ENCODE peak calls at places on chromosomes 7 and 10, in ten cellular contexts. One of them, this sample, is unnamed.

GRCh38 chr10:52334595-52334994 is 20.5 kb downstream of the DKK1 start:
- DNase-seq in lower lobe of right lung: no peak
- DNase-seq in NT2/D1: no peak
- DNase-seq in CD8-positive, alpha-beta T cell: no peak
- DNase-seq in left lung: no peak
- DNase-seq in adrenal gland: no peak
- DNase-seq in testis: no peak
- DNase-seq in endodermal cell: no peak
- DNase-seq in gastrocnemius medialis: no peak
- DNase-seq in CD4-positive, alpha-beta memory T cell: no peak
- DNase-seq in this sample: no peak

GRCh38 chr7:22663319-22663718 is 63.7 kb upstream of the IL6 start:
- DNase-seq in lower lobe of right lung: no peak
- DNase-seq in endodermal cell: no peak
- DNase-seq in NT2/D1: no peak
- DNase-seq in CD4-positive, alpha-beta memory T cell: no peak
- DNase-seq in adrenal gland: no peak
- DNase-seq in testis: no peak
- DNase-seq in left lung: no peak
- DNase-seq in CD8-positive, alpha-beta T cell: no peak
- DNase-seq in gastrocnemius medialis: no peak
- DNase-seq in this sample: no peak

GRCh38 chr10:62047960-62048383 is 146.5 kb downstream of the ARID5B start:
- DNase-seq in gastrocnemius medialis: peak; percentile 63
- DNase-seq in CD4-positive, alpha-beta memory T cell: no peak
- DNase-seq in adrenal gland: no peak
- DNase-seq in NT2/D1: no peak
- DNase-seq in testis: no peak
- DNase-seq in CD8-positive, alpha-beta T cell: peak; percentile 30
- DNase-seq in left lung: no peak
- DNase-seq in lower lobe of right lung: no peak
- DNase-seq in endodermal cell: no peak
- DNase-seq in this sample: no peak

GRCh38 chr7:80231719-80232118 is 97.1 kb downstream of the GNAI1 start:
- DNase-seq in lower lobe of right lung: no peak
- DNase-seq in left lung: no peak
- DNase-seq in adrenal gland: peak; percentile 7
- DNase-seq in NT2/D1: no peak
- DNase-seq in CD4-positive, alpha-beta memory T cell: no peak
- DNase-seq in testis: no peak
- DNase-seq in CD8-positive, alpha-beta T cell: no peak
- DNase-seq in gastrocnemius medialis: no peak
- DNase-seq in endodermal cell: no peak
- DNase-seq in this sample: no peak

GRCh38 chr7:116524609-116525297 is at the start of gene CAV1:
- DNase-seq in left lung: peak; percentile 78
- DNase-seq in CD4-positive, alpha-beta memory T cell: peak; percentile 30
- DNase-seq in adrenal gland: peak; percentile 37
- DNase-seq in gastrocnemius medialis: peak; percentile 58
- DNase-seq in endodermal cell: peak; percentile 93
- DNase-seq in NT2/D1: peak; percentile 59
- DNase-seq in CD8-positive, alpha-beta T cell: peak; percentile 42
- DNase-seq in lower lobe of right lung: peak; percentile 84
- DNase-seq in testis: peak; percentile 83
- DNase-seq in this sample: peak; percentile 39

GRCh38 chr10:6056411-6057135 is 5.6 kb downstream of the IL2RA start:
- DNase-seq in adrenal gland: no peak
- DNase-seq in NT2/D1: no peak
- DNase-seq in testis: no peak
- DNase-seq in gastrocnemius medialis: no peak
- DNase-seq in left lung: no peak
- DNase-seq in CD8-positive, alpha-beta T cell: no peak
- DNase-seq in endodermal cell: peak; percentile 29
- DNase-seq in lower lobe of right lung: no peak
- DNase-seq in CD4-positive, alpha-beta memory T cell: no peak
- DNase-seq in this sample: no peak

GRCh38 chr7:157022681-157023588 is 12.5 kb upstream of the MNX1 start:
- DNase-seq in NT2/D1: no peak
- DNase-seq in testis: no peak
- DNase-seq in endodermal cell: peak; percentile 77
- DNase-seq in CD8-positive, alpha-beta T cell: no peak
- DNase-seq in gastrocnemius medialis: no peak
- DNase-seq in adrenal gland: no peak
- DNase-seq in CD4-positive, alpha-beta memory T cell: no peak
- DNase-seq in left lung: peak; percentile 74
- DNase-seq in lower lobe of right lung: peak; percentile 88
- DNase-seq in this sample: no peak

GRCh38 chr7:73844131-73844547 is 1.8 kb upstream of the METTL27 start:
- DNase-seq in adrenal gland: no peak
- DNase-seq in CD8-positive, alpha-beta T cell: no peak
- DNase-seq in endodermal cell: no peak
- DNase-seq in gastrocnemius medialis: no peak
- DNase-seq in testis: no peak
- DNase-seq in CD4-positive, alpha-beta memory T cell: no peak
- DNase-seq in lower lobe of right lung: no peak
- DNase-seq in NT2/D1: no peak
- DNase-seq in left lung: no peak
- DNase-seq in this sample: no peak

GRCh38 chr10:98033515-98033914 is 3.1 kb upstream of the CRTAC1 start:
- DNase-seq in CD4-positive, alpha-beta memory T cell: no peak
- DNase-seq in adrenal gland: no peak
- DNase-seq in left lung: no peak
- DNase-seq in gastrocnemius medialis: no peak
- DNase-seq in endodermal cell: no peak
- DNase-seq in testis: no peak
- DNase-seq in lower lobe of right lung: no peak
- DNase-seq in CD8-positive, alpha-beta T cell: no peak
- DNase-seq in NT2/D1: no peak
- DNase-seq in this sample: no peak

GRCh38 chr7:55273186-55273980 is 91.8 kb upstream of the LANCL2 start:
- DNase-seq in NT2/D1: no peak
- DNase-seq in endodermal cell: no peak
- DNase-seq in left lung: no peak
- DNase-seq in CD8-positive, alpha-beta T cell: no peak
- DNase-seq in gastrocnemius medialis: no peak
- DNase-seq in adrenal gland: no peak
- DNase-seq in lower lobe of right lung: no peak
- DNase-seq in testis: no peak
- DNase-seq in CD4-positive, alpha-beta memory T cell: no peak
- DNase-seq in this sample: no peak

GRCh38 chr10:114244126-114244525 is 5.1 kb downstream of the VWA2 start:
- DNase-seq in testis: no peak
- DNase-seq in adrenal gland: no peak
- DNase-seq in left lung: no peak
- DNase-seq in gastrocnemius medialis: no peak
- DNase-seq in lower lobe of right lung: no peak
- DNase-seq in CD8-positive, alpha-beta T cell: no peak
- DNase-seq in endodermal cell: no peak
- DNase-seq in NT2/D1: no peak
- DNase-seq in CD4-positive, alpha-beta memory T cell: no peak
- DNase-seq in this sample: no peak

GRCh38 chr7:55032069-55032699 is 13.4 kb downstream of the EGFR start:
- DNase-seq in gastrocnemius medialis: no peak
- DNase-seq in left lung: no peak
- DNase-seq in NT2/D1: no peak
- DNase-seq in lower lobe of right lung: no peak
- DNase-seq in CD4-positive, alpha-beta memory T cell: no peak
- DNase-seq in CD8-positive, alpha-beta T cell: no peak
- DNase-seq in testis: no peak
- DNase-seq in endodermal cell: no peak
- DNase-seq in adrenal gland: no peak
- DNase-seq in this sample: no peak

GRCh38 chr10:12771956-12772355 is 229.6 kb downstream of the CCDC3 start:
- DNase-seq in CD8-positive, alpha-beta T cell: no peak
- DNase-seq in gastrocnemius medialis: no peak
- DNase-seq in testis: no peak
- DNase-seq in lower lobe of right lung: no peak
- DNase-seq in endodermal cell: no peak
- DNase-seq in adrenal gland: no peak
- DNase-seq in CD4-positive, alpha-beta memory T cell: no peak
- DNase-seq in NT2/D1: no peak
- DNase-seq in left lung: no peak
- DNase-seq in this sample: no peak

GRCh38 chr10:117217196-117217761 is 20.0 kb downstream of the KCNK18 start:
- DNase-seq in NT2/D1: no peak
- DNase-seq in testis: peak; percentile 29
- DNase-seq in CD4-positive, alpha-beta memory T cell: peak; percentile 14
- DNase-seq in gastrocnemius medialis: no peak
- DNase-seq in CD8-positive, alpha-beta T cell: peak; percentile 33
- DNase-seq in adrenal gland: no peak
- DNase-seq in endodermal cell: peak; percentile 85
- DNase-seq in lower lobe of right lung: no peak
- DNase-seq in left lung: no peak
- DNase-seq in this sample: peak; percentile 22

GRCh38 chr7:131254211-131254610 is 73.5 kb upstream of the MKLN1 start:
- DNase-seq in NT2/D1: no peak
- DNase-seq in endodermal cell: no peak
- DNase-seq in left lung: no peak
- DNase-seq in CD4-positive, alpha-beta memory T cell: no peak
- DNase-seq in testis: no peak
- DNase-seq in CD8-positive, alpha-beta T cell: no peak
- DNase-seq in gastrocnemius medialis: no peak
- DNase-seq in adrenal gland: no peak
- DNase-seq in lower lobe of right lung: no peak
- DNase-seq in this sample: no peak

GRCh38 chr10:126256864-126257263 is 131.4 kb downstream of the ADAM12 start:
- DNase-seq in CD4-positive, alpha-beta memory T cell: no peak
- DNase-seq in lower lobe of right lung: no peak
- DNase-seq in gastrocnemius medialis: no peak
- DNase-seq in CD8-positive, alpha-beta T cell: no peak
- DNase-seq in adrenal gland: no peak
- DNase-seq in left lung: no peak
- DNase-seq in NT2/D1: no peak
- DNase-seq in testis: no peak
- DNase-seq in endodermal cell: peak; percentile 61
- DNase-seq in this sample: no peak

GRCh38 chr10:126259883-126260282 is 128.4 kb downstream of the ADAM12 start:
- DNase-seq in CD4-positive, alpha-beta memory T cell: no peak
- DNase-seq in testis: no peak
- DNase-seq in CD8-positive, alpha-beta T cell: no peak
- DNase-seq in left lung: no peak
- DNase-seq in gastrocnemius medialis: no peak
- DNase-seq in lower lobe of right lung: no peak
- DNase-seq in adrenal gland: no peak
- DNase-seq in NT2/D1: no peak
- DNase-seq in endodermal cell: peak; percentile 22
- DNase-seq in this sample: no peak

GRCh38 chr10:126262971-126263370 is 125.3 kb downstream of the ADAM12 start:
- DNase-seq in NT2/D1: no peak
- DNase-seq in CD8-positive, alpha-beta T cell: no peak
- DNase-seq in gastrocnemius medialis: no peak
- DNase-seq in adrenal gland: no peak
- DNase-seq in lower lobe of right lung: no peak
- DNase-seq in left lung: no peak
- DNase-seq in CD4-positive, alpha-beta memory T cell: no peak
- DNase-seq in testis: no peak
- DNase-seq in endodermal cell: peak; percentile 44
- DNase-seq in this sample: no peak

GRCh38 chr10:126264089-126265018 is 123.9 kb downstream of the ADAM12 start:
- DNase-seq in gastrocnemius medialis: no peak
- DNase-seq in CD4-positive, alpha-beta memory T cell: no peak
- DNase-seq in lower lobe of right lung: no peak
- DNase-seq in adrenal gland: no peak
- DNase-seq in left lung: no peak
- DNase-seq in testis: no peak
- DNase-seq in endodermal cell: no peak
- DNase-seq in NT2/D1: no peak
- DNase-seq in CD8-positive, alpha-beta T cell: no peak
- DNase-seq in this sample: no peak

GRCh38 chr10:126262186-126262838 is 126.0 kb downstream of the ADAM12 start:
- DNase-seq in testis: no peak
- DNase-seq in left lung: no peak
- DNase-seq in NT2/D1: peak; percentile 25
- DNase-seq in CD8-positive, alpha-beta T cell: no peak
- DNase-seq in endodermal cell: peak; percentile 10
- DNase-seq in gastrocnemius medialis: no peak
- DNase-seq in adrenal gland: no peak
- DNase-seq in lower lobe of right lung: no peak
- DNase-seq in CD4-positive, alpha-beta memory T cell: no peak
- DNase-seq in this sample: no peak
- H3K9me3 ChIP-seq in testis: no peaks in the 10 kb centered on the region
- H3K9me3 ChIP-seq in left lung: no peaks in the 10 kb centered on the region
- H3K9me3 ChIP-seq in NT2/D1: peaks cover 5% of the 10 kb centered on the region
- H3K9me3 ChIP-seq in CD8-positive, alpha-beta T cell: no peaks in the 10 kb centered on the region
- H3K9me3 ChIP-seq in endodermal cell: no peaks in the 10 kb centered on the region
- H3K9me3 ChIP-seq in gastrocnemius medialis: no peaks in the 10 kb centered on the region
- H3K9me3 ChIP-seq in adrenal gland: no peaks in the 10 kb centered on the region
- H3K9me3 ChIP-seq in lower lobe of right lung: no peaks in the 10 kb centered on the region
- H3K9me3 ChIP-seq in CD4-positive, alpha-beta memory T cell: no peaks in the 10 kb centered on the region
- H3K9me3 ChIP-seq in this sample: no peaks in the 10 kb centered on the region

GRCh38 chr7:155637155-155637554 is 7.3 kb upstream of the RBM33 start:
- DNase-seq in NT2/D1: no peak
- DNase-seq in testis: no peak
- DNase-seq in CD4-positive, alpha-beta memory T cell: no peak
- DNase-seq in adrenal gland: no peak
- DNase-seq in left lung: no peak
- DNase-seq in CD8-positive, alpha-beta T cell: no peak
- DNase-seq in gastrocnemius medialis: no peak
- DNase-seq in endodermal cell: no peak
- DNase-seq in lower lobe of right lung: no peak
- DNase-seq in this sample: no peak
- H3K9me3 ChIP-seq in NT2/D1: peaks cover 31% of the 10 kb centered on the region
- H3K9me3 ChIP-seq in testis: no peaks in the 10 kb centered on the region
- H3K9me3 ChIP-seq in CD4-positive, alpha-beta memory T cell: no peaks in the 10 kb centered on the region
- H3K9me3 ChIP-seq in adrenal gland: no peaks in the 10 kb centered on the region
- H3K9me3 ChIP-seq in left lung: no peaks in the 10 kb centered on the region
- H3K9me3 ChIP-seq in CD8-positive, alpha-beta T cell: no peaks in the 10 kb centered on the region
- H3K9me3 ChIP-seq in gastrocnemius medialis: no peaks in the 10 kb centered on the region
- H3K9me3 ChIP-seq in endodermal cell: peaks cover 81% of the 10 kb centered on the region
- H3K9me3 ChIP-seq in lower lobe of right lung: peaks cover 7% of the 10 kb centered on the region
- H3K9me3 ChIP-seq in this sample: no peaks in the 10 kb centered on the region

GRCh38 chr7:158887594-158887993 is 31.2 kb downstream of the DYNC2I1 start:
- DNase-seq in left lung: no peak
- DNase-seq in NT2/D1: no peak
- DNase-seq in lower lobe of right lung: no peak
- DNase-seq in adrenal gland: no peak
- DNase-seq in CD8-positive, alpha-beta T cell: no peak
- DNase-seq in testis: no peak
- DNase-seq in gastrocnemius medialis: peak; percentile 49
- DNase-seq in CD4-positive, alpha-beta memory T cell: no peak
- DNase-seq in endodermal cell: no peak
- DNase-seq in this sample: no peak
- H3K9me3 ChIP-seq in left lung: no peaks in the 10 kb centered on the region
- H3K9me3 ChIP-seq in NT2/D1: no peaks in the 10 kb centered on the region
- H3K9me3 ChIP-seq in lower lobe of right lung: no peaks in the 10 kb centered on the region
- H3K9me3 ChIP-seq in adrenal gland: no peaks in the 10 kb centered on the region
- H3K9me3 ChIP-seq in CD8-positive, alpha-beta T cell: no peaks in the 10 kb centered on the region
- H3K9me3 ChIP-seq in testis: no peaks in the 10 kb centered on the region
- H3K9me3 ChIP-seq in gastrocnemius medialis: no peaks in the 10 kb centered on the region
- H3K9me3 ChIP-seq in CD4-positive, alpha-beta memory T cell: no peaks in the 10 kb centered on the region
- H3K9me3 ChIP-seq in endodermal cell: no peaks in the 10 kb centered on the region
- H3K9me3 ChIP-seq in this sample: no peaks in the 10 kb centered on the region

DNA sequence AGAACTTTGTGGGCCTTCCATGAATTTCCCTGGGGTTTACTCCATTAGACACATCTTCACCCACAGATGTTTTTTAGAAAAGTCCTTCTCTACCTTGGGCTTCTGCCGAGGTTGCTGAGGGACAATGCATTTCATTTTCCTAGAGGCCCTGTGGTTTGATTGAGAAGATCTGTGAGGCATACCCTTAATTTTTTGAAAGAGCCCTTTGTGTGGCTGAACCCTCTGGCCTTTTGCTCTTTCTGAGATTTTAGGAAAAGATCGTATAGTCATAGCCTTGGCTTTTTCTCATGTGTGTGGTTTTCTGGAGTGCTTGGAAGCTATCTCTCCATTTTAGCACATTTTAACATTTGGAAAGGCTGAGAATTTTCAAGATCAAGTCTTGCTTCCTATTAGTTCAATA is 119.8 kb upstream of the LYZL1 start:
- DNase-seq in CD4-positive, alpha-beta memory T cell: no peak
- DNase-seq in NT2/D1: no peak
- DNase-seq in lower lobe of right lung: no peak
- DNase-seq in endodermal cell: no peak
- DNase-seq in adrenal gland: no peak
- DNase-seq in left lung: no peak
- DNase-seq in testis: no peak
- DNase-seq in gastrocnemius medialis: no peak
- DNase-seq in CD8-positive, alpha-beta T cell: no peak
- DNase-seq in this sample: no peak
- H3K9me3 ChIP-seq in CD4-positive, alpha-beta memory T cell: no peaks in the 10 kb centered on the region
- H3K9me3 ChIP-seq in NT2/D1: peaks cover 58% of the 10 kb centered on the region
- H3K9me3 ChIP-seq in lower lobe of right lung: peaks cover 15% of the 10 kb centered on the region
- H3K9me3 ChIP-seq in endodermal cell: peaks cover 53% of the 10 kb centered on the region
- H3K9me3 ChIP-seq in adrenal gland: no peaks in the 10 kb centered on the region
- H3K9me3 ChIP-seq in left lung: no peaks in the 10 kb centered on the region
- H3K9me3 ChIP-seq in testis: no peaks in the 10 kb centered on the region
- H3K9me3 ChIP-seq in gastrocnemius medialis: no peaks in the 10 kb centered on the region
- H3K9me3 ChIP-seq in CD8-positive, alpha-beta T cell: no peaks in the 10 kb centered on the region
- H3K9me3 ChIP-seq in this sample: no peaks in the 10 kb centered on the region

This sample was measured in pancreas.